ENCODE peak calls at places on chromosomes 16 and 17, in six cellular contexts. L, N, S, Y, P and I are unnamed samples.

GRCh38 chr16:88434353-88434690 is 18.8 kb upstream of the ZFPM1 start:
- DNase-seq in L (no peak), N (no peak), S (no peak), Y (no peak), P (no peak), I (no peak)

GRCh38 chr17:27816946-27817345 is 16.6 kb upstream of the NOS2 start:
- DNase-seq in L (no peak), N (no peak), S (no peak), Y (no peak), P (no peak), I (no peak)

GRCh38 chr17:36131436-36131835 is 27.8 kb downstream of the CCL4 start:
- DNase-seq in L (no peak), N (no peak), S (no peak), Y (no peak), P (no peak), I (no peak)

GRCh38 chr17:35871415-35871814 is 2.7 kb upstream of the HEATR9 start:
- DNase-seq in L (no peak), N (no peak), S (no peak), Y (no peak), P (no peak), I (no peak)

GRCh38 chr16:825298-826061 is 24.9 kb upstream of the GNG13 start:
- DNase-seq in L (no peak), N (no peak), S (no peak), Y (no peak), P (no peak), I (no peak)

GRCh38 chr17:54861469-54861983 is 39.1 kb upstream of the TOM1L1 start:
- DNase-seq in L (no peak), N (no peak), S (no peak), Y (no peak), P (no peak), I (no peak)

GRCh38 chr16:47234-47633 is 6.2 kb downstream of the POLR3K start:
- DNase-seq in L (no peak), N (no peak), S (no peak), Y (no peak), P (no peak), I (no peak)

GRCh38 chr17:72640415-72641165 is 451.9 kb downstream of the SLC39A11 start:
- DNase-seq in L (no peak), N (peak), S (no peak), Y (no peak), P (peak), I (no peak)

GRCh38 chr17:56834380-56835258 is 668 bp downstream of the DGKE start:
- DNase-seq in L (no peak), N (peak), S (peak), Y (no peak), P (peak), I (no peak)

GRCh38 chr17:57859601-57860413 is 10.0 kb upstream of the MRPS23 start:
- DNase-seq in L (no peak), N (no peak), S (no peak), Y (no peak), P (no peak), I (no peak)

GRCh38 chr17:18182978-18183333 is 672 bp upstream of the ALKBH5 start:
- DNase-seq in L (peak), N (peak), S (peak), Y (peak), P (peak), I (no peak)

GRCh38 chr17:43126911-43127290 is 1.7 kb upstream of the BRCA1 start:
- DNase-seq in L (no peak), N (no peak), S (no peak), Y (no peak), P (no peak), I (no peak)
- TF ChIP-seq CTCF in L (no peak), N (no peak), S (no peak), Y (no peak), P (no peak), I (no peak)

GRCh38 chr17:78124836-78125137 is 3.8 kb downstream of the TMC6 start:
- DNase-seq in L (no peak), N (no peak), S (no peak), Y (no peak), P (no peak), I (no peak)
- H3K4me3 ChIP-seq in L (no peak), N (peak), S (no peak), Y (no peak), P (no peak), I (no peak)

DNA sequence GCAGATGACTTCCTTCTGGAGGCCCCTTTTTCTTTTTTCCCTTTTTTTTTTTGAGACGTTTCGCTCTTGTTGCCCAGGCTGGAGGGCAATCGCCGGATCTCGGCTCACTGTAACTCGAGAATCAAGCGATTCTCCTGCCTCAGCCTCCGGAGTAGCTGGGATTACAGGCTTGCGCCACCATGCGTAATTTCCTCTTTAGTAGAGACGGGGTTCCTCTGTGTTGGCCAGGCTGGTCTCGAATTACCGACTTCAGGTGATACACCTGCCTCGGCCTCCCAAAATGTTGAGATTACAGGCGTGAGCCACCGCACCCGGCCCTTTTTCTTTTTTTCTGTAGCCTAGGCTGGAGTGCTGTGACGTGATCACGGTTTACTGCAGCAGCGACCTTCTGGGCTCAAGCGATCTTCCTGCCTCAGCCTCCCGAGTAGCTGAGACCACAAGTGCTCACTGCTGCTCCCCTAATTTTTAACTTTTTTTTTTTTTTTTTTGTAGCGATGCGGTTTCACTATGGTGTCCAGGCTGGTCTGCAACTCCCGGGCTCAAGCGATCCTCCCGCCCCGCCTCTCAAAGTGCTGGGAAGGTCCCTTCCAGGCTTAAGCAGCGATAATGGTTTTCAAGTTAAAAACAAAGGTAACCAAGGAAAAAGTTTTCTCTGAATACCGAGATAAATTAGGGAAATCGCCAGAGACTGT is 956 bp upstream of the IST1 start:
- DNase-seq in L (peak), N (peak), S (no peak), Y (no peak), P (peak), I (peak)
- TF ChIP-seq CTCF in L (no peak), N (no peak), S (peak), Y (peak), P (no peak), I (peak)

GRCh38 chr16:57489229-57489628 is 2.9 kb upstream of the DOK4 start:
- DNase-seq in L (no peak), N (no peak), S (no peak), Y (no peak), P (no peak), I (no peak)

GRCh38 chr16:57485916-57486857 is at the start of gene DOK4:
- DNase-seq in L (no peak), N (peak), S (peak), Y (no peak), P (peak), I (peak)

GRCh38 chr16:57485091-57485915 is 990 bp downstream of the DOK4 start:
- DNase-seq in L (no peak), N (no peak), S (no peak), Y (no peak), P (peak), I (no peak)

GRCh38 chr16:57484515-57485005 is 1.7 kb downstream of the DOK4 start:
- DNase-seq in L (no peak), N (no peak), S (no peak), Y (no peak), P (no peak), I (no peak)

GRCh38 chr16:57486858-57487834 is 853 bp upstream of the DOK4 start:
- DNase-seq in L (no peak), N (no peak), S (no peak), Y (no peak), P (no peak), I (no peak)
- H3K4me3 ChIP-seq in L (peak), N (peak), S (no peak), Y (peak), P (no peak), I (peak)

GRCh38 chr17:37179893-37180292 is 195.9 kb upstream of the C17orf78 start:
- DNase-seq in L (peak), N (no peak), S (no peak), Y (peak), P (no peak), I (peak)
- TF ChIP-seq CTCF in L (no peak), N (no peak), S (no peak), Y (no peak), P (no peak), I (no peak)